ENCODE peak calls at places on chromosomes 2 and 18, in eight cellular contexts. One of them, this sample, is unnamed.

GRCh38 chr2:168518555-168519066 is 62.5 kb downstream of the CERS6 start:
- DNase-seq in GM12891: no peak
- DNase-seq in dorsolateral prefrontal cortex: no peak
- DNase-seq in mucosa of descending colon: no peak
- DNase-seq in left ventricle myocardium superior: no peak
- DNase-seq in activated T-cell treated with anti-CD3 and anti-CD28 coated beads for 48 hours: no peak
- DNase-seq in AG10803: no peak
- DNase-seq in left colon: no peak
- DNase-seq in this sample: no peak

GRCh38 chr2:158835431-158835830 is 40.3 kb downstream of the DAPL1 start:
- DNase-seq in left colon: no peak
- DNase-seq in GM12891: no peak
- DNase-seq in mucosa of descending colon: no peak
- DNase-seq in dorsolateral prefrontal cortex: no peak
- DNase-seq in AG10803: no peak
- DNase-seq in left ventricle myocardium superior: no peak
- DNase-seq in activated T-cell treated with anti-CD3 and anti-CD28 coated beads for 48 hours: no peak
- DNase-seq in this sample: no peak

GRCh38 chr2:579351-579886 is 97.8 kb downstream of the TMEM18 start:
- DNase-seq in dorsolateral prefrontal cortex: no peak
- DNase-seq in AG10803: no peak
- DNase-seq in activated T-cell treated with anti-CD3 and anti-CD28 coated beads for 48 hours: no peak
- DNase-seq in mucosa of descending colon: no peak
- DNase-seq in left colon: no peak
- DNase-seq in left ventricle myocardium superior: no peak
- DNase-seq in GM12891: no peak
- DNase-seq in this sample: no peak

GRCh38 chr18:29087616-29088246 is 910.8 kb upstream of the CDH2 start:
- DNase-seq in mucosa of descending colon: no peak
- DNase-seq in left ventricle myocardium superior: no peak
- DNase-seq in AG10803: peak; percentile 3
- DNase-seq in GM12891: no peak
- DNase-seq in dorsolateral prefrontal cortex: no peak
- DNase-seq in left colon: no peak
- DNase-seq in activated T-cell treated with anti-CD3 and anti-CD28 coated beads for 48 hours: no peak
- DNase-seq in this sample: no peak

GRCh38 chr2:220789961-220790360 is 782.1 kb downstream of the EPHA4 start:
- DNase-seq in left ventricle myocardium superior: no peak
- DNase-seq in GM12891: no peak
- DNase-seq in AG10803: peak; percentile 23
- DNase-seq in activated T-cell treated with anti-CD3 and anti-CD28 coated beads for 48 hours: no peak
- DNase-seq in mucosa of descending colon: no peak
- DNase-seq in dorsolateral prefrontal cortex: no peak
- DNase-seq in left colon: no peak
- DNase-seq in this sample: no peak

GRCh38 chr2:11411244-11411643 is 54.7 kb downstream of the E2F6 start:
- DNase-seq in GM12891: no peak
- DNase-seq in AG10803: no peak
- DNase-seq in left ventricle myocardium superior: no peak
- DNase-seq in activated T-cell treated with anti-CD3 and anti-CD28 coated beads for 48 hours: no peak
- DNase-seq in left colon: no peak
- DNase-seq in mucosa of descending colon: no peak
- DNase-seq in dorsolateral prefrontal cortex: no peak
- DNase-seq in this sample: no peak

GRCh38 chr2:71930073-71930681 is 217.5 kb downstream of the CYP26B1 start:
- DNase-seq in mucosa of descending colon: no peak
- DNase-seq in dorsolateral prefrontal cortex: no peak
- DNase-seq in activated T-cell treated with anti-CD3 and anti-CD28 coated beads for 48 hours: no peak
- DNase-seq in GM12891: no peak
- DNase-seq in AG10803: peak; percentile 96
- DNase-seq in left colon: no peak
- DNase-seq in left ventricle myocardium superior: peak; percentile 48
- DNase-seq in this sample: no peak

GRCh38 chr2:28521663-28522062 is 25.8 kb downstream of the PLB1 start:
- DNase-seq in AG10803: no peak
- DNase-seq in mucosa of descending colon: no peak
- DNase-seq in GM12891: no peak
- DNase-seq in activated T-cell treated with anti-CD3 and anti-CD28 coated beads for 48 hours: no peak
- DNase-seq in left ventricle myocardium superior: no peak
- DNase-seq in dorsolateral prefrontal cortex: no peak
- DNase-seq in left colon: no peak
- DNase-seq in this sample: no peak

GRCh38 chr2:169818241-169818640 is 6.5 kb downstream of the METTL5 start:
- DNase-seq in mucosa of descending colon: no peak
- DNase-seq in left ventricle myocardium superior: no peak
- DNase-seq in left colon: no peak
- DNase-seq in AG10803: no peak
- DNase-seq in GM12891: no peak
- DNase-seq in dorsolateral prefrontal cortex: no peak
- DNase-seq in activated T-cell treated with anti-CD3 and anti-CD28 coated beads for 48 hours: no peak
- DNase-seq in this sample: no peak

GRCh38 chr2:96107883-96108551 is 8.4 kb downstream of the ADRA2B start:
- DNase-seq in dorsolateral prefrontal cortex: peak; percentile 30
- DNase-seq in activated T-cell treated with anti-CD3 and anti-CD28 coated beads for 48 hours: no peak
- DNase-seq in GM12891: no peak
- DNase-seq in AG10803: no peak
- DNase-seq in left ventricle myocardium superior: peak; percentile 11
- DNase-seq in left colon: peak; percentile 16
- DNase-seq in mucosa of descending colon: no peak
- DNase-seq in this sample: no peak

GRCh38 chr2:233342301-233342700 is 12.0 kb upstream of the DGKD start:
- DNase-seq in activated T-cell treated with anti-CD3 and anti-CD28 coated beads for 48 hours: no peak
- DNase-seq in AG10803: no peak
- DNase-seq in left ventricle myocardium superior: no peak
- DNase-seq in GM12891: no peak
- DNase-seq in left colon: no peak
- DNase-seq in mucosa of descending colon: no peak
- DNase-seq in dorsolateral prefrontal cortex: no peak
- DNase-seq in this sample: no peak

GRCh38 chr18:32906506-32907214 is 133.8 kb upstream of the KLHL14 start:
- DNase-seq in activated T-cell treated with anti-CD3 and anti-CD28 coated beads for 48 hours: no peak
- DNase-seq in mucosa of descending colon: no peak
- DNase-seq in left ventricle myocardium superior: no peak
- DNase-seq in AG10803: no peak
- DNase-seq in GM12891: no peak
- DNase-seq in left colon: no peak
- DNase-seq in dorsolateral prefrontal cortex: no peak
- DNase-seq in this sample: no peak